ENCODE peak calls at places on chromosomes 13 and 19, in five cellular contexts. Q, G, L, X and P are unnamed samples.

GRCh38 chr19:56476671-56477428 is at the start of gene ZNF667:
- DNase-seq in Q (peak), G (no peak), L (peak), X (no peak), P (peak)

GRCh38 chr13:20911037-20911436 is 8.5 kb upstream of the XPO4 start:
- DNase-seq in Q (no peak), G (no peak), L (no peak), X (peak), P (no peak)

GRCh38 chr19:6161271-6161850 is 25.9 kb downstream of the ACSBG2 start:
- DNase-seq in Q (peak), G (peak), L (no peak), X (peak), P (no peak)

GRCh38 chr19:41872384-41872774 is 4.7 kb upstream of the CD79A start:
- DNase-seq in Q (no peak), G (no peak), L (no peak), X (no peak), P (no peak)

GRCh38 chr19:33813391-33814101 is 16.9 kb downstream of the KCTD15 start:
- DNase-seq in Q (no peak), G (no peak), L (no peak), X (peak), P (no peak)

GRCh38 chr19:46760363-46760762 is 14.1 kb upstream of the STRN4 start:
- DNase-seq in Q (no peak), G (no peak), L (no peak), X (no peak), P (no peak)

GRCh38 chr19:8336072-8336569 is 6.9 kb downstream of the KANK3 start:
- DNase-seq in Q (no peak), G (no peak), L (no peak), X (no peak), P (no peak)

GRCh38 chr19:47637550-47637949 is 28.6 kb downstream of the BICRA start:
- DNase-seq in Q (peak), G (no peak), L (no peak), X (no peak), P (no peak)

GRCh38 chr13:105118577-105118976 is 1416.9 kb downstream of the EFNB2 start:
- DNase-seq in Q (no peak), G (no peak), L (no peak), X (no peak), P (no peak)

GRCh38 chr19:44792286-44792685 is 14.6 kb downstream of the CBLC start:
- DNase-seq in Q (no peak), G (no peak), L (no peak), X (no peak), P (no peak)

GRCh38 chr19:6674868-6675305 is 4.9 kb upstream of the TNFSF14 start:
- DNase-seq in Q (peak), G (peak), L (peak), X (peak), P (peak)

GRCh38 chr13:53310786-53311185 is 282.2 kb downstream of the OLFM4 start:
- DNase-seq in Q (no peak), G (no peak), L (no peak), X (no peak), P (no peak)

GRCh38 chr13:107553838-107554237 is 661.5 kb downstream of the LIG4 start:
- DNase-seq in Q (peak), G (no peak), L (no peak), X (no peak), P (no peak)

GRCh38 chr13:76778906-76779305 is 107.3 kb downstream of the KCTD12 start:
- DNase-seq in Q (peak), G (no peak), L (peak), X (no peak), P (no peak)

GRCh38 chr13:78603240-78603947 is at the start of gene POU4F1:
- DNase-seq in Q (peak), G (peak), L (no peak), X (no peak), P (no peak)

GRCh38 chr19:15195381-15195964 is 5.3 kb downstream of the NOTCH3 start:
- DNase-seq in Q (peak), G (peak), L (peak), X (peak), P (no peak)

GRCh38 chr13:53260594-53260993 is 232.0 kb downstream of the OLFM4 start:
- DNase-seq in Q (no peak), G (no peak), L (no peak), X (no peak), P (no peak)

GRCh38 chr13:76758257-76758656 is 127.9 kb downstream of the KCTD12 start:
- DNase-seq in Q (peak), G (no peak), L (no peak), X (no peak), P (no peak)

GRCh38 chr13:99655351-99656091 is 154.2 kb downstream of the TM9SF2 start:
- DNase-seq in Q (no peak), G (no peak), L (peak), X (no peak), P (no peak)

GRCh38 chr13:109595466-109595865 is 190.9 kb downstream of the IRS2 start:
- DNase-seq in Q (no peak), G (no peak), L (no peak), X (no peak), P (no peak)

GRCh38 chr13:24178847-24179845 is 18.6 kb downstream of the SPATA13 start:
- DNase-seq in Q (no peak), G (no peak), L (peak), X (no peak), P (no peak)

GRCh38 chr19:18743281-18743825 is 47.8 kb downstream of the COMP start:
- DNase-seq in Q (peak), G (peak), L (peak), X (no peak), P (no peak)

GRCh38 chr13:113406321-113407102 is 42.6 kb upstream of the GRTP1 start:
- DNase-seq in Q (no peak), G (no peak), L (peak), X (peak), P (no peak)

GRCh38 chr19:58274771-58275199 is 4.0 kb upstream of the ZNF8 start:
- DNase-seq in Q (no peak), G (no peak), L (peak), X (no peak), P (no peak)

GRCh38 chr13:31477961-31478360 is 261.4 kb upstream of the RXFP2 start:
- DNase-seq in Q (peak), G (no peak), L (peak), X (no peak), P (no peak)

GRCh38 chr13:31049083-31049482 is 112.6 kb downstream of the HSPH1 start:
- DNase-seq in Q (no peak), G (no peak), L (no peak), X (no peak), P (no peak)

GRCh38 chr19:35327642-35328041 is 1.3 kb upstream of the CD22 start:
- DNase-seq in Q (no peak), G (no peak), L (no peak), X (no peak), P (no peak)

GRCh38 chr13:20185657-20186056 is 7.1 kb downstream of the GJB2 start:
- DNase-seq in Q (no peak), G (no peak), L (no peak), X (no peak), P (no peak)